ENCODE peak calls at places on chromosomes 13 and 19, in eight cellular contexts. One of them, this sample, is unnamed.

GRCh38 chr13:79831556-79831955 is 350.6 kb downstream of the NDFIP2 start:
- DNase-seq in AG04449: no peak
- DNase-seq in esophagus squamous epithelium: no peak
- DNase-seq in cardiac muscle cell: no peak
- DNase-seq in fibroblast of pulmonary artery: no peak
- DNase-seq in left ventricle myocardium inferior: no peak
- DNase-seq in B cell: no peak
- DNase-seq in IMR-90: no peak
- DNase-seq in this sample: no peak

GRCh38 chr19:6333439-6333838 is at the start of gene ACER1:
- DNase-seq in AG04449: no peak
- DNase-seq in esophagus squamous epithelium: no peak
- DNase-seq in cardiac muscle cell: no peak
- DNase-seq in fibroblast of pulmonary artery: no peak
- DNase-seq in left ventricle myocardium inferior: no peak
- DNase-seq in B cell: no peak
- DNase-seq in IMR-90: no peak
- DNase-seq in this sample: no peak

GRCh38 chr19:15050639-15051038 is 1.4 kb downstream of the CASP14 start:
- DNase-seq in AG04449: no peak
- DNase-seq in esophagus squamous epithelium: no peak
- DNase-seq in cardiac muscle cell: no peak
- DNase-seq in fibroblast of pulmonary artery: no peak
- DNase-seq in left ventricle myocardium inferior: no peak
- DNase-seq in B cell: no peak
- DNase-seq in IMR-90: no peak
- DNase-seq in this sample: no peak

GRCh38 chr13:105465251-105465650 is 1070.2 kb downstream of the EFNB2 start:
- DNase-seq in AG04449: no peak
- DNase-seq in esophagus squamous epithelium: no peak
- DNase-seq in cardiac muscle cell: no peak
- DNase-seq in fibroblast of pulmonary artery: no peak
- DNase-seq in left ventricle myocardium inferior: no peak
- DNase-seq in B cell: no peak
- DNase-seq in IMR-90: no peak
- DNase-seq in this sample: no peak

GRCh38 chr19:49679832-49680472 is 2.9 kb downstream of the PRMT1 start:
- DNase-seq in AG04449: no peak
- DNase-seq in esophagus squamous epithelium: no peak
- DNase-seq in cardiac muscle cell: no peak
- DNase-seq in fibroblast of pulmonary artery: no peak
- DNase-seq in left ventricle myocardium inferior: no peak
- DNase-seq in B cell: no peak
- DNase-seq in IMR-90: no peak
- DNase-seq in this sample: no peak

GRCh38 chr13:79745141-79745540 is 264.2 kb downstream of the NDFIP2 start:
- DNase-seq in AG04449: no peak
- DNase-seq in esophagus squamous epithelium: no peak
- DNase-seq in cardiac muscle cell: peak; percentile 53
- DNase-seq in fibroblast of pulmonary artery: no peak
- DNase-seq in left ventricle myocardium inferior: no peak
- DNase-seq in B cell: no peak
- DNase-seq in IMR-90: no peak
- DNase-seq in this sample: no peak

GRCh38 chr19:47497073-47497766 is 13.2 kb upstream of the KPTN start:
- DNase-seq in AG04449: no peak
- DNase-seq in esophagus squamous epithelium: no peak
- DNase-seq in cardiac muscle cell: no peak
- DNase-seq in fibroblast of pulmonary artery: no peak
- DNase-seq in left ventricle myocardium inferior: no peak
- DNase-seq in B cell: no peak
- DNase-seq in IMR-90: no peak
- DNase-seq in this sample: no peak

GRCh38 chr13:53473397-53473796 is 444.8 kb downstream of the OLFM4 start:
- DNase-seq in AG04449: no peak
- DNase-seq in esophagus squamous epithelium: no peak
- DNase-seq in cardiac muscle cell: no peak
- DNase-seq in fibroblast of pulmonary artery: no peak
- DNase-seq in left ventricle myocardium inferior: no peak
- DNase-seq in B cell: no peak
- DNase-seq in IMR-90: no peak
- DNase-seq in this sample: no peak

GRCh38 chr13:99033814-99034213 is 56.0 kb upstream of the DOCK9 start:
- DNase-seq in AG04449: no peak
- DNase-seq in esophagus squamous epithelium: no peak
- DNase-seq in cardiac muscle cell: peak; percentile 60
- DNase-seq in fibroblast of pulmonary artery: peak; percentile 61
- DNase-seq in left ventricle myocardium inferior: no peak
- DNase-seq in B cell: no peak
- DNase-seq in IMR-90: peak; percentile 28
- DNase-seq in this sample: no peak

GRCh38 chr13:75685239-75685697 is 49.1 kb downstream of the LMO7 start:
- DNase-seq in AG04449: peak; percentile 84
- DNase-seq in esophagus squamous epithelium: no peak
- DNase-seq in cardiac muscle cell: no peak
- DNase-seq in fibroblast of pulmonary artery: peak; percentile 73
- DNase-seq in left ventricle myocardium inferior: no peak
- DNase-seq in B cell: no peak
- DNase-seq in IMR-90: peak; percentile 91
- DNase-seq in this sample: no peak

GRCh38 chr13:25816239-25816638 is 235.6 kb downstream of the SHISA2 start:
- DNase-seq in AG04449: no peak
- DNase-seq in esophagus squamous epithelium: no peak
- DNase-seq in cardiac muscle cell: no peak
- DNase-seq in fibroblast of pulmonary artery: no peak
- DNase-seq in left ventricle myocardium inferior: no peak
- DNase-seq in B cell: no peak
- DNase-seq in IMR-90: no peak
- DNase-seq in this sample: no peak

GRCh38 chr19:35870798-35871197 is 2.4 kb downstream of the APLP1 start:
- DNase-seq in AG04449: no peak
- DNase-seq in esophagus squamous epithelium: no peak
- DNase-seq in cardiac muscle cell: no peak
- DNase-seq in fibroblast of pulmonary artery: no peak
- DNase-seq in left ventricle myocardium inferior: no peak
- DNase-seq in B cell: no peak
- DNase-seq in IMR-90: no peak
- DNase-seq in this sample: no peak
- TF ChIP-seq CTCF in AG04449: no peak
- TF ChIP-seq CTCF in esophagus squamous epithelium: no peak
- TF ChIP-seq CTCF in cardiac muscle cell: no peak
- TF ChIP-seq CTCF in fibroblast of pulmonary artery: no peak
- TF ChIP-seq CTCF in left ventricle myocardium inferior: no peak
- TF ChIP-seq CTCF in B cell: no peak
- TF ChIP-seq CTCF in IMR-90: no peak
- TF ChIP-seq CTCF in this sample: no peak

GRCh38 chr19:3229346-3229743 is 4.9 kb downstream of the CELF5 start:
- DNase-seq in AG04449: no peak
- DNase-seq in esophagus squamous epithelium: no peak
- DNase-seq in cardiac muscle cell: no peak
- DNase-seq in fibroblast of pulmonary artery: no peak
- DNase-seq in left ventricle myocardium inferior: no peak
- DNase-seq in B cell: no peak
- DNase-seq in IMR-90: no peak
- DNase-seq in this sample: no peak
- TF ChIP-seq CTCF in AG04449: no peak
- TF ChIP-seq CTCF in esophagus squamous epithelium: no peak
- TF ChIP-seq CTCF in cardiac muscle cell: no peak
- TF ChIP-seq CTCF in fibroblast of pulmonary artery: no peak
- TF ChIP-seq CTCF in left ventricle myocardium inferior: no peak
- TF ChIP-seq CTCF in B cell: no peak
- TF ChIP-seq CTCF in IMR-90: no peak
- TF ChIP-seq CTCF in this sample: no peak

GRCh38 chr19:11356676-11357550 is 1.7 kb downstream of the PLPPR2 start:
- DNase-seq in AG04449: no peak
- DNase-seq in esophagus squamous epithelium: no peak
- DNase-seq in cardiac muscle cell: no peak
- DNase-seq in fibroblast of pulmonary artery: no peak
- DNase-seq in left ventricle myocardium inferior: no peak
- DNase-seq in B cell: no peak
- DNase-seq in IMR-90: no peak
- DNase-seq in this sample: no peak

GRCh38 chr19:11361771-11362731 is 6.8 kb downstream of the PLPPR2 start:
- DNase-seq in AG04449: no peak
- DNase-seq in esophagus squamous epithelium: no peak
- DNase-seq in cardiac muscle cell: no peak
- DNase-seq in fibroblast of pulmonary artery: no peak
- DNase-seq in left ventricle myocardium inferior: no peak
- DNase-seq in B cell: no peak
- DNase-seq in IMR-90: no peak
- DNase-seq in this sample: no peak

GRCh38 chr19:11361037-11361770 is 6.0 kb downstream of the PLPPR2 start:
- DNase-seq in AG04449: no peak
- DNase-seq in esophagus squamous epithelium: no peak
- DNase-seq in cardiac muscle cell: peak; percentile 90
- DNase-seq in fibroblast of pulmonary artery: no peak
- DNase-seq in left ventricle myocardium inferior: no peak
- DNase-seq in B cell: no peak
- DNase-seq in IMR-90: no peak
- DNase-seq in this sample: no peak

GRCh38 chr19:11356074-11356397 is 804 bp downstream of the PLPPR2 start:
- DNase-seq in AG04449: no peak
- DNase-seq in esophagus squamous epithelium: no peak
- DNase-seq in cardiac muscle cell: no peak
- DNase-seq in fibroblast of pulmonary artery: no peak
- DNase-seq in left ventricle myocardium inferior: no peak
- DNase-seq in B cell: no peak
- DNase-seq in IMR-90: no peak
- DNase-seq in this sample: no peak

GRCh38 chr19:11359421-11359820 is 4.2 kb downstream of the PLPPR2 start:
- DNase-seq in AG04449: no peak
- DNase-seq in esophagus squamous epithelium: no peak
- DNase-seq in cardiac muscle cell: no peak
- DNase-seq in fibroblast of pulmonary artery: no peak
- DNase-seq in left ventricle myocardium inferior: no peak
- DNase-seq in B cell: no peak
- DNase-seq in IMR-90: no peak
- DNase-seq in this sample: no peak
- TF ChIP-seq CTCF in AG04449: no peak
- TF ChIP-seq CTCF in esophagus squamous epithelium: no peak
- TF ChIP-seq CTCF in cardiac muscle cell: no peak
- TF ChIP-seq CTCF in fibroblast of pulmonary artery: no peak
- TF ChIP-seq CTCF in left ventricle myocardium inferior: no peak
- TF ChIP-seq CTCF in B cell: no peak
- TF ChIP-seq CTCF in IMR-90: no peak
- TF ChIP-seq CTCF in this sample: no peak

DNA sequence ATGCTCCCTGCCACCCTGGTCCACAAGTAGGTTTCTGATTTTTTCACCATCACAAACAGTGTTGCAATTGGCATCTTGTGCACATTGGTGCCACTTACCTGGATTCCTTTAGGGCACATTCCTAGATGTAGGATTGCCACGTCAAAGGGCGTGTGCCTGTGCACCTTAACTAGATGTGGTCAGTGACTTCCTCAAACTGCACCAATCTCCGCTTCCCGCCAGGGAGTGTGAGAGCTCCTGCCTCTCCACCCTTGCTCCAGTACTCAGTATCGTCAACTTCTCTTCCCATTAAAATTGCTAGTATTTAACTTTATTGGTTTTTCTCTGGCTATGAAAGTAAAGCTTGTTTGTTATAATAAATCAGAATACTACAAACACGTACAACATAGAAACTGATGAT is 23.2 kb downstream of the CCNE1 start:
- DNase-seq in AG04449: no peak
- DNase-seq in esophagus squamous epithelium: no peak
- DNase-seq in cardiac muscle cell: no peak
- DNase-seq in fibroblast of pulmonary artery: no peak
- DNase-seq in left ventricle myocardium inferior: no peak
- DNase-seq in B cell: no peak
- DNase-seq in IMR-90: no peak
- DNase-seq in this sample: no peak
- TF ChIP-seq CTCF in AG04449: no peak
- TF ChIP-seq CTCF in esophagus squamous epithelium: no peak
- TF ChIP-seq CTCF in cardiac muscle cell: no peak
- TF ChIP-seq CTCF in fibroblast of pulmonary artery: no peak
- TF ChIP-seq CTCF in left ventricle myocardium inferior: no peak
- TF ChIP-seq CTCF in B cell: no peak
- TF ChIP-seq CTCF in IMR-90: no peak
- TF ChIP-seq CTCF in this sample: no peak